ENCODE peak calls at places on chromosomes 16 and 17, in six cellular contexts. Y is D341Med; M is NCI-H1436; B is substantia nigra; K is caudate nucleus; R is stimulated activated CD4-positive, alpha-beta T cell treated with anti-CD3 and anti-CD28 coated beads, Interleukin-1b, Interleukin-23, amount 100 ng/mL, for 48 hours. S is an unnamed sample.

GRCh38 chr17:51000835-51001638 is 119.6 kb downstream of the SPAG9 start:
- DNase-seq in B (no peak), Y (peak), M (peak), K (no peak), R (no peak), S (peak)

GRCh38 chr16:4324871-4325740 is 9.2 kb downstream of the GLIS2 start:
- DNase-seq in R (no peak), K (no peak), B (no peak), Y (no peak), M (no peak), S (no peak)

GRCh38 chr17:63780507-63780906 is 6.5 kb downstream of the DDX42 start:
- DNase-seq in B (no peak), K (no peak), Y (no peak), M (peak), R (no peak), S (no peak)

GRCh38 chr16:78742501-78743283 is 643.2 kb downstream of the WWOX start:
- DNase-seq in B (no peak), K (no peak), M (no peak), Y (no peak), R (peak), S (no peak)

GRCh38 chr17:57600092-57600491 is 145.0 kb downstream of the CCDC182 start:
- DNase-seq in B (no peak), M (no peak), Y (no peak), R (peak), K (no peak), S (no peak)

GRCh38 chr16:85689285-85689949 is 663 bp upstream of the GINS2 start:
- DNase-seq in Y (no peak), M (no peak), K (no peak), R (no peak), B (no peak), S (peak)

GRCh38 chr17:9229160-9229825 is 208.0 kb downstream of the NTN1 start:
- DNase-seq in M (no peak), Y (no peak), R (no peak), K (no peak), B (no peak), S (no peak)

GRCh38 chr17:49901460-49902331 is 53.8 kb upstream of the TAC4 start:
- DNase-seq in R (no peak), K (no peak), B (no peak), M (peak), Y (peak), S (no peak)

GRCh38 chr16:89193021-89193575 is 7.2 kb downstream of the SLC22A31 start:
- DNase-seq in Y (no peak), B (no peak), M (no peak), R (peak), K (no peak), S (no peak)

GRCh38 chr16:65068151-65068740 is 53.6 kb downstream of the CDH11 start:
- DNase-seq in R (no peak), Y (no peak), K (no peak), M (no peak), B (no peak), S (no peak)

GRCh38 chr17:16081507-16082087 is 82.0 kb downstream of the TTC19 start:
- DNase-seq in M (no peak), K (no peak), R (no peak), Y (no peak), B (no peak), S (no peak)

GRCh38 chr16:89696598-89697128 is 4.8 kb downstream of the SPATA2L start:
- DNase-seq in K (no peak), M (no peak), B (no peak), Y (no peak), R (no peak), S (no peak)

GRCh38 chr17:5000237-5000639 is 2.5 kb downstream of the KIF1C start:
- DNase-seq in M (no peak), Y (no peak), R (no peak), K (no peak), B (no peak), S (no peak)

GRCh38 chr17:21522755-21523154 is 146.6 kb downstream of the KCNJ12 start:
- DNase-seq in B (no peak), R (no peak), M (no peak), K (no peak), Y (no peak), S (no peak)

GRCh38 chr16:28090646-28091377 is 27.3 kb upstream of the GSG1L start:
- DNase-seq in R (no peak), K (no peak), M (no peak), B (no peak), Y (no peak), S (no peak)

GRCh38 chr16:27291106-27291505 is 22.5 kb upstream of the NSMCE1 start:
- DNase-seq in K (no peak), Y (no peak), B (no peak), M (no peak), R (no peak), S (no peak)

GRCh38 chr16:2062801-2063200 is 15.0 kb downstream of the TSC2 start:
- DNase-seq in M (no peak), K (no peak), B (no peak), Y (no peak), R (no peak), S (no peak)

GRCh38 chr17:21361020-21361809 is 14.9 kb upstream of the KCNJ12 start:
- DNase-seq in Y (no peak), B (no peak), K (no peak), M (no peak), R (no peak), S (no peak)

GRCh38 chr17:412211-413015 is 59.8 kb upstream of the RPH3AL start:
- DNase-seq in R (peak), K (no peak), B (no peak), M (peak), Y (no peak), S (peak)

GRCh38 chr17:77391668-77392375 is 251.1 kb downstream of the SEC14L1 start:
- DNase-seq in R (peak), B (no peak), Y (no peak), M (no peak), K (no peak), S (no peak)

GRCh38 chr17:83176272-83176955 is 97.0 kb downstream of the METRNL start:
- DNase-seq in R (no peak), Y (peak), K (no peak), B (no peak), M (no peak), S (no peak)

GRCh38 chr16:50253511-50253903 is 12.8 kb upstream of the ADCY7 start:
- DNase-seq in B (no peak), M (no peak), R (no peak), Y (peak), K (no peak), S (no peak)

GRCh38 chr17:8913091-8913490 is 45.6 kb upstream of the PIK3R6 start:
- DNase-seq in B (no peak), Y (no peak), R (no peak), K (no peak), M (no peak), S (no peak)

GRCh38 chr17:17508019-17508535 is 11.9 kb upstream of the RASD1 start:
- DNase-seq in B (no peak), Y (no peak), R (no peak), M (no peak), K (no peak), S (no peak)

GRCh38 chr16:67284699-67285646 is 5.6 kb downstream of the PLEKHG4 start:
- DNase-seq in B (no peak), K (no peak), R (no peak), M (no peak), Y (peak), S (peak)

GRCh38 chr17:78571329-78571728 is 5.9 kb downstream of the DNAH17 start:
- DNase-seq in K (no peak), M (no peak), Y (no peak), B (no peak), R (no peak), S (no peak)

GRCh38 chr17:77948690-77949114 is 9.8 kb upstream of the TNRC6C start:
- DNase-seq in Y (no peak), R (no peak), M (no peak), K (no peak), B (no peak), S (no peak)

GRCh38 chr17:34673516-34673915 is 94.1 kb downstream of the TMEM132E start:
- DNase-seq in Y (peak), B (no peak), R (no peak), K (no peak), M (no peak), S (no peak)

S was measured in NCI-H146.